ENCODE peak calls at places on chromosomes 7 and 10, in nine cellular contexts. Z, P, U, L, O, V, M, E and W are unnamed samples.

GRCh38 chr10:103350522-103351260 is at the start of gene PCGF6:
- DNase-seq in M (peak; percentile 87), V (peak; percentile 88), P (peak; percentile 91), Z (peak; percentile 88), E (peak; percentile 81), O (peak; percentile 79), U (peak; percentile 76), L (peak; percentile 84), W (peak; percentile 88)

GRCh38 chr10:99396471-99396870 is 34.0 kb downstream of the GOT1 start:
- DNase-seq in O (no peak), L (no peak), M (no peak), U (no peak), P (no peak), V (no peak), E (no peak), Z (peak; percentile 74), W (no peak)

GRCh38 chr7:45479781-45480180 is 94.4 kb upstream of the ADCY1 start:
- DNase-seq in P (no peak), M (no peak), L (no peak), V (no peak), E (no peak), O (no peak), U (no peak), Z (no peak), W (no peak)

GRCh38 chr7:51268859-51269258 is 47.8 kb downstream of the COBL start:
- DNase-seq in M (no peak), L (no peak), V (no peak), O (no peak), E (no peak), Z (no peak), P (no peak), U (no peak), W (no peak)

GRCh38 chr10:34305189-34305588 is 509.9 kb downstream of the PARD3 start:
- DNase-seq in Z (no peak), E (no peak), P (no peak), O (no peak), U (peak; percentile 77), L (no peak), M (no peak), V (no peak), W (no peak)

GRCh38 chr10:29377333-29377961 is 88.6 kb downstream of the LYZL1 start:
- DNase-seq in M (no peak), O (no peak), U (no peak), P (no peak), L (no peak), V (peak; percentile 21), E (no peak), Z (peak; percentile 50), W (no peak)

GRCh38 chr7:66205736-66206080 is 574 bp downstream of the TPST1 start:
- DNase-seq in M (peak; percentile 34), E (no peak), P (no peak), Z (no peak), O (peak; percentile 35), V (peak; percentile 41), L (no peak), U (no peak), W (no peak)

GRCh38 chr10:21021843-21022594 is 124.9 kb upstream of the NEBL start:
- DNase-seq in E (no peak), L (no peak), O (no peak), P (no peak), V (no peak), U (no peak), M (no peak), Z (peak; percentile 93), W (no peak)

GRCh38 chr10:132296671-132297443 is 10.9 kb downstream of the STK32C start:
- DNase-seq in Z (no peak), O (no peak), U (no peak), E (no peak), M (no peak), P (peak; percentile 62), V (no peak), L (no peak), W (no peak)

DNA sequence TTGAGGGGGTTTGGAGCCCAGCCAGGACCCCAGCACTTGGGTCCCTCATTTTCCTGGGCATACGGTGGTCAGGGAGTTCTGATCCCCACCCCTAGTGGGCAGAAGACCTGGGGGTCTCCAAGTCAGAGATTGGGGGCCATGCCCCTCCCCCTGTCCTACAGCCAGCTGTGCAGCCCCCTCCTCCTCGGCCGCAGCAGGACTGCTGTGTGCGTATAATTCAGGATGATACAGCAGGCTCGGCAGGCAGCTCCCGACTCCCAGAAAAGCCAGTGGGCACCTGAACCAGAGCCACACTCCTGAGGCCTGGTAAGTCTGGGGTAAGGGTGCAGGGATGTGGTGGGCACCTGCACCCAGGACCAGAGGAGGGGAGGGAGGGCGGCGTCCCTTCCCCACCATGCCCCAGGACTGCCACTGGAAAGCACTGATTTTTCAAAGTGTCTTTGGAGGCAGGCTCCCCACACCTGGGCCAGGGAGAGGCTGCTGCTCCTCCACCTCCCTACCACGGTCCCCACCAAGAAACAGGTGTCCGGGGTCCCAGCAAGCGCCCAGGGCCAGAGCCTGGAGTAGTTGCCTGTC is 1.9 kb downstream of the ELFN1 start:
- DNase-seq in E (no peak), L (peak; percentile 16), P (peak; percentile 29), Z (no peak), V (no peak), O (no peak), U (no peak), M (no peak), W (no peak)
- H3K27me3 ChIP-seq in E (peaks cover 100% of the 10 kb centered on the region), L (peaks cover 4% of the 10 kb centered on the region), P (peaks cover 38% of the 10 kb centered on the region), Z (no peaks in the 10 kb centered on the region), V (peaks cover 39% of the 10 kb centered on the region), O (peaks cover 7% of the 10 kb centered on the region), U (peaks cover 15% of the 10 kb centered on the region), M (no peaks in the 10 kb centered on the region), W (peaks cover 14% of the 10 kb centered on the region)

GRCh38 chr7:92888-93672 is 99.3 kb upstream of the FAM20C start:
- DNase-seq in V (no peak), P (no peak), O (no peak), U (no peak), M (no peak), L (no peak), Z (no peak), E (no peak), W (no peak)

GRCh38 chr7:92159-92767 is 100.1 kb upstream of the FAM20C start:
- DNase-seq in M (no peak), L (no peak), Z (no peak), V (no peak), O (no peak), E (no peak), U (no peak), P (no peak), W (no peak)

GRCh38 chr7:95863-96260 is 96.5 kb upstream of the FAM20C start:
- DNase-seq in O (no peak), U (no peak), L (no peak), M (no peak), Z (no peak), P (no peak), E (no peak), V (no peak), W (no peak)

GRCh38 chr7:95180-95862 is 97.0 kb upstream of the FAM20C start:
- DNase-seq in O (no peak), M (no peak), L (no peak), P (no peak), E (no peak), Z (peak; percentile 75), U (no peak), V (peak; percentile 37), W (peak; percentile 38)

DNA sequence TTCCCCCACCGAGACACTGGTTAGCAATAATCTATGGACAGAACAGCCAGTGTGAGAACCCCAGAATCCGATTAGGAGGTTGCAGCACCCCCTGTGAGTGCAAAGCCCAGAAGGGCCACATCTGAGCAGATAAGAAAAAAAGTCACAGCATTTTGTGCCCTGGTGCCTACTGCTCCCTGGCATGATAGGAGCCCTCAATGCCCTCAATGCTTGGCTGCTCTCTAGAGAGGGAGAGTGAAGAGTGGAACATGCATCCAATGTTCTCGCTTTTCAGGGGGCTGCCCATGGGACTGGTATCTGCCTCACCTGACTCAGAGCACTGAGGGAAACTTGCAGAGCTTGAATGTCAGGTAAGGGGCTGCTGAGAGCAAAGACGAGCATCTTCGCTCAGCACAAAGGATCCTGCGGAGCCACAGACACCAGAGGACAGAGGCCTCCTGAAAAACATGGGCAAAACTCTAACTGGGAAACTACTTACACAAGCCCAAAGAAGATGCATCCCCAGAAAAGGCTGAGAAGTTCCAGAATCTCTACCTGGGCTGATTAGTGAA is 98.0 kb upstream of the FAM20C start:
- DNase-seq in Z (no peak), U (no peak), P (no peak), V (no peak), E (no peak), L (no peak), O (no peak), M (no peak), W (no peak)
- H3K4me3 ChIP-seq in Z (no peak overlapping the region), U (no peak overlapping the region), P (no peak overlapping the region), V (no peak overlapping the region), E (no peak overlapping the region), L (no peak overlapping the region), O (no peak overlapping the region), M (no peak overlapping the region), W (no peak overlapping the region)

GRCh38 chr7:29197916-29198315 is 3.3 kb downstream of the CHN2 start:
- DNase-seq in E (no peak), P (no peak), M (no peak), Z (no peak), L (no peak), U (no peak), O (no peak), V (no peak), W (no peak)

GRCh38 chr7:29194206-29194593 is 375 bp upstream of the CHN2 start:
- DNase-seq in O (peak; percentile 23), Z (peak; percentile 11), L (no peak), V (no peak), U (no peak), P (peak; percentile 81), E (peak; percentile 27), M (peak; percentile 37), W (peak; percentile 48)

GRCh38 chr7:29196971-29197370 is 2.4 kb downstream of the CHN2 start:
- DNase-seq in E (no peak), P (no peak), Z (no peak), V (no peak), O (no peak), L (no peak), M (no peak), U (no peak), W (no peak)

GRCh38 chr7:29194594-29195417 is at the start of gene CHN2:
- DNase-seq in P (peak; percentile 91), V (peak; percentile 20), L (peak; percentile 67), M (peak; percentile 73), Z (peak; percentile 30), O (peak; percentile 54), U (peak; percentile 63), E (peak; percentile 75), W (peak; percentile 66)

GRCh38 chr7:29196191-29196590 is 1.6 kb downstream of the CHN2 start:
- DNase-seq in V (no peak), M (no peak), L (no peak), P (no peak), U (no peak), Z (no peak), O (no peak), E (no peak), W (no peak)
- H3K27me3 ChIP-seq in V (peaks cover 69% of the 10 kb centered on the region), M (no peaks in the 10 kb centered on the region), L (no peaks in the 10 kb centered on the region), P (peaks cover 2% of the 10 kb centered on the region), U (no peaks in the 10 kb centered on the region), Z (peaks cover 70% of the 10 kb centered on the region), O (no peaks in the 10 kb centered on the region), E (peaks cover 40% of the 10 kb centered on the region), W (peaks cover 4% of the 10 kb centered on the region)

DNA sequence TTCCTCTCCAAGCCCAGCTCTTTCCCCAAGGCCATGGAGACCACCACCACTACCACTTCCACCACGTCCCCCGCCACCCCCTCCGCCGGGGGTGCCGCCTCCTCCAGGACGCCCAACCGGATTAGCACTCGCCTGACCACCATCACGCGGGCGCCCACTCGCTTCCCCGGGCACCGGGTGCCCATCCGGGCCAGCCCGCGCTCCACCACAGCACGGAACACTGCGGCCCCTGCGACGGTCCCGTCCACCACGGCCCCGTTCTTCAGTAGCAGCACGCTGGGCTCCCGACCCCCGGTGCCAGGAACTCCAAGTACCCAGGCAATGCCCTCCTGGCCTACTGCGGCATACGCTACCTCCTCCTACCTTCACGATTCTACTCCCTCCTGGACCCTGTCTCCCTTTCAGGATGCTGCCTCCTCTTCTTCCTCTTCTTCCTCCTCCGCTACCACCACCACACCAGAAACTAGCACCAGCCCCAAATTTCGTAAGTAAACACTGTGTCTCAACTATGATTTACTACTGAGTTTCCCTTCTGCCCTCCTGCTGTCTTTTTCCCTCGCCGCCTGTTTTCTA is 772 bp downstream of the NRG3 start:
- DNase-seq in U (no peak), V (no peak), Z (no peak), O (no peak), L (no peak), P (peak; percentile 64), M (no peak), E (no peak), W (no peak)
- H3K4me3 ChIP-seq in U (peak overlapping the region; percentile 47), V (no peak overlapping the region), Z (peak overlapping the region; percentile 42), O (no peak overlapping the region), L (peak overlapping the region; percentile 52), P (no peak overlapping the region), M (peak overlapping the region; percentile 43), E (peak overlapping the region; percentile 29), W (no peak overlapping the region)